ENCODE peak calls at places on chromosomes 3 and 15, in five cellular contexts. H is endothelial cell of umbilical vein, X is astrocyte, B is foreskin fibroblast, J is ovary. A is an unnamed sample.
A peak's percentile ranks its signal among the peaks of the same experiment; 100 is the strongest.

GRCh38 chr3:24155291-24155690 is 210.2 kb downstream of the NR1D2 start:
- DNase-seq in B (no peak), H (no peak), X (no peak), J (no peak), A (no peak)

GRCh38 chr3:43902415-43902814 is 211.7 kb downstream of the ABHD5 start:
- DNase-seq in H (no peak), J (no peak), X (no peak), B (no peak), A (no peak)

GRCh38 chr3:119589087-119589773 is 8.5 kb upstream of the PLA1A start:
- DNase-seq in X (no peak), J (no peak), B (no peak), H (no peak), A (no peak)

GRCh38 chr15:77033729-77034619 is 36.9 kb downstream of the TSPAN3 start:
- DNase-seq in H (no peak), J (no peak), X (no peak), B (no peak), A (no peak)

GRCh38 chr15:45441686-45442085 is 63.3 kb upstream of the GATM start:
- DNase-seq in B (no peak), H (peak; percentile 53), J (no peak), X (no peak), A (no peak)

GRCh38 chr15:28885630-28886430 is at the start of gene APBA2:
- DNase-seq in X (peak; percentile 20), B (no peak), J (peak; percentile 31), H (no peak), A (no peak)

GRCh38 chr3:14242490-14243311 is 64.1 kb downstream of the LSM3 start:
- DNase-seq in X (no peak), B (no peak), J (no peak), H (no peak), A (no peak)

GRCh38 chr3:168097381-168097780 is 1.7 kb upstream of the GOLIM4 start:
- DNase-seq in H (no peak), J (no peak), X (no peak), B (no peak), A (no peak)

GRCh38 chr3:55955891-55956477 is 468.9 kb upstream of the WNT5A start:
- DNase-seq in X (no peak), B (peak; percentile 2), H (no peak), J (no peak), A (no peak)

GRCh38 chr3:40516201-40516600 is 8.6 kb upstream of the ZNF621 start:
- DNase-seq in J (no peak), B (no peak), H (no peak), X (peak; percentile 83), A (peak; percentile 77)

DNA sequence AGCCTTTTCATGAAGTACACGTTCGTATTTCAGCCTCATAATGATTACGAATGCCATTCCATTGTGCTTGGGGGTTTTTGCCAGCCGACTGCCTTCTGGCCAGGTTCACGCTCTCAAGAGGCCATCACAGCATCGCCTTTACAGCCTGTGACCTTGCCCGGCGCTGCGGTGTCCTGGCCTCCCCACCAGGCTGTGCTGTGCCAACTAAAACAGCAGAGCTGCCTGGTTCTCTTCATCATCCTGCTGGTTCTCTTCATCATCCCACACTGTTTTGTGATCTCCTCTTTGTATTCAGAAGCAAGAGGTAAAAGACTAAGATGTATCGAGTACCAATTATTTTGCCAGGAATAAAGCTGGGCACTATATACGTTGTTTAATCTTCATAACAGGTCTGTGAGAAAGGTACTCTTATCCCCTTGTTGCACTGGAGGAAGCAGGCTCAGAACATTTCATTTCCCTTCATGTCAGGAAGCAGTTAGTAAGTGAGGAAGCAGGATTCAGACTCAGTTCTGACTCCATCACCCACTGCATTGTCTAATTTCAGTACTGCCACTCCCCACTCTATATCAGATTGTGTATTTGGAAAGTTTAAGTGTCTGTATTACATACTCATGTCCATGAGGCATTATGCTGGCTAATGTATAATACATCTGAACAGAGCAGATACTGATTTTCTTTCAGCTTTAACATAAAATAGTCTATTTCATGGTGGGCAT is 92.7 kb downstream of the LRRC28 start:
- DNase-seq in J (no peak), B (no peak), H (peak; percentile 75), X (no peak), A (no peak)
- TF ChIP-seq CTCF in J (no peak), B (no peak), H (peak; percentile 68), X (no peak), A (peak; percentile 12)

DNA sequence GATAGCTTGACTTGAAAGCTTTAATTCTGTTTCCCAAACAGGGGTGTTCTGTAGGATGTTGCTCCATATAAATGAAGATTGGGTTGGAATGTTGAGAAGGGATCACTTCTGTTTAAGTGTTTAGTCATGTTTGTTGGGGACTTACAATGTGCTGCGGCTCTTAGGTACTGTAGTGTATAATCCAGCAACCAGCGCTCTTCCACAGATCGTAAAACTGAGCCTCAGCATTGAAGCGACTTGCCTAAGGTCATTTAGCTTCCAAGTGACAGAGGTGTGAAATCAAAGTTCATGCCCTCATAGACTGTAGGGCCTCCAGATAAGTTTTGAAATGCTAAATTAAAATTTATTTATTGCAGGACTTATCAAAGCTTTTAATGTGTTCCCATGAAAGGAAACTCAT is 1.8 kb downstream of the MKRN2 start:
- DNase-seq in J (no peak), X (no peak), B (no peak), H (no peak), A (no peak)
- H3K4me3 ChIP-seq in J (no peak overlapping the region), X (peak overlapping the region; percentile 94), B (peak overlapping the region; percentile 93), H (peak overlapping the region; percentile 98), A (no peak overlapping the region)

DNA sequence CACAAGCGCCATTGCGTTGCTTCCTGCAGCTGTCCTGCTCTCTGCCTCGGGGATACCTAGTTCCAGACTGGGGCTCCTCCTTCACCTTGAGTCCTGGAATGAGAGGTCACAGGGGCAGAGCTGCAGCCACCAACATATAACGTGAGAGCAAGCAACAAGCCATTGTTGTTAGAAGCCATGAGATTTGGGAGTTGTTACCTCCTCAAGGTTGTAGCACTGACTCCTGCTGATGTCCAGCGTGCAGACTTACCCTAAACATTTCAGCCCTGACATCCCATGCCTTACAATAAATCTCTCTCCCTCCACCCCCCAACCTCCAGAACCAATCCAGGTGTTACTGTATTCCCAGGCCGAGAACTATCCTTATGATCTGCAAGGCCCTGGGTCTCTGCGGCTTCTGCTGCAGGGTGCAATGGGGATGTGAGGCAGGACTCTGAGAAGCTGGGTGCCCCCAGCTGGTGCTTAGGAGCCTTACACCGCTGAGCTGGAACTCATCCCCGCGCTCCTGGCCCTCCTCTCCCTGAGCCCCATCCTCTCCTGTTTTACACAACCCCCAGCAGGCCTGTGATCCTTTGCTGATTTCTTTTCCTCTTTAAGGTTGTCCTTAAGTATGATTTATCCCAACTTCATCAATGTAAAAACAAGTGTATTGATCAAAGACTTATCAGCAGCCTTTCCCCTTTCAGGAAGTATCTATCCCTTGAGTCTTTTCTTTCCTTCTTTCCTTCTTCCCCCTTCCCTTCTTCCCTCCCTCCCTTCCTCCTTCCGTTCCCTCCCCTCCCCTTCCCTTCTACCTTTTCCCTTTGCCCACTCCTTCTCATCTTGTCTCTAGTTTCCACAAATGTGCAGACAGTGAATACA is 84.2 kb upstream of the ABHD2 start:
- DNase-seq in B (no peak), J (no peak), X (peak; percentile 42), H (peak; percentile 8), A (no peak)
- TF ChIP-seq CTCF in B (peak; percentile 36), J (no peak), X (peak; percentile 18), H (peak; percentile 38), A (peak; percentile 82)

DNA sequence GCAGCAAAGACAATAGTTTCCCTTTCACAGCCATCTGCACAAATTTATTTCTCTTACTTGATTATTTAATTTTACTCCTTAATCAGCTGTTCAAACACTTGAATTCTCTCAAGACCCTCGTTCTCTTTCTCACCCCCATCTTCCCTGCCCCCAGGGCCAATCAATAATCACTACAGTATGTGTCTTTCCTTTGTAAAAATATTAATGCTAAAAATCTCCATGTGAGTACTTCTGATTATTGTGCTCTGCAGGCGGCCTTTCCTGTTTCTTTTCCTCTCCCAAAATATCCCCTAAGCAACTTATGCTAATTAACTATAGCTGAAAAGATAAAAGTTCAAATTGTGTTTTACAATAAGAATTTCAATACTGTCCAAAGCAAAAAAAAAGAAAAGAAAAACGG is 617.0 kb upstream of the CBLB start:
- DNase-seq in J (no peak), H (no peak), X (no peak), B (no peak), A (no peak)
- H3K4me3 ChIP-seq in J (no peak overlapping the region), H (no peak overlapping the region), X (no peak overlapping the region), B (no peak overlapping the region), A (no peak overlapping the region)

GRCh38 chr3:184629555-184630160 is 68.1 kb downstream of the EPHB3 start:
- DNase-seq in B (no peak), J (no peak), H (no peak), X (no peak), A (no peak)
- TF ChIP-seq CTCF in B (no peak), J (no peak), H (no peak), X (no peak), A (no peak)

GRCh38 chr3:64259646-64260045 is 34.4 kb upstream of the PRICKLE2 start:
- DNase-seq in J (no peak), H (no peak), X (peak; percentile 77), B (no peak), A (no peak)
- H3K4me3 ChIP-seq in J (no peak overlapping the region), H (no peak overlapping the region), X (no peak overlapping the region), B (no peak overlapping the region), A (no peak overlapping the region)